ENCODE peak calls at places on chromosomes 12 and 14, in nine cellular contexts. One of them, this sample, is unnamed.

GRCh38 chr12:58608711-58609110 is 311.6 kb downstream of the LRIG3 start:
- DNase-seq in colonic mucosa: no peak
- DNase-seq in BE2C: no peak
- DNase-seq in AG04449: no peak
- DNase-seq in GM12878: no peak
- DNase-seq in mucosa of descending colon: no peak
- DNase-seq in CD8-positive, alpha-beta T cell: no peak
- DNase-seq in Peyer's patch: no peak
- DNase-seq in HFF-Myc: no peak
- DNase-seq in this sample: no peak

GRCh38 chr12:119949594-119949993 is 39.4 kb upstream of the BICDL1 start:
- DNase-seq in AG04449: no peak
- DNase-seq in CD8-positive, alpha-beta T cell: no peak
- DNase-seq in HFF-Myc: no peak
- DNase-seq in mucosa of descending colon: no peak
- DNase-seq in GM12878: no peak
- DNase-seq in Peyer's patch: no peak
- DNase-seq in colonic mucosa: no peak
- DNase-seq in BE2C: no peak
- DNase-seq in this sample: no peak

GRCh38 chr14:99382781-99383456 is 97.7 kb downstream of the SETD3 start:
- DNase-seq in mucosa of descending colon: no peak
- DNase-seq in GM12878: no peak
- DNase-seq in colonic mucosa: no peak
- DNase-seq in AG04449: no peak
- DNase-seq in HFF-Myc: no peak
- DNase-seq in CD8-positive, alpha-beta T cell: no peak
- DNase-seq in Peyer's patch: no peak
- DNase-seq in BE2C: no peak
- DNase-seq in this sample: no peak

GRCh38 chr14:94355191-94355794 is 32.2 kb upstream of the SERPINA6 start:
- DNase-seq in GM12878: no peak
- DNase-seq in AG04449: no peak
- DNase-seq in CD8-positive, alpha-beta T cell: no peak
- DNase-seq in BE2C: no peak
- DNase-seq in Peyer's patch: peak
- DNase-seq in mucosa of descending colon: peak
- DNase-seq in HFF-Myc: no peak
- DNase-seq in colonic mucosa: peak
- DNase-seq in this sample: peak

GRCh38 chr14:91154851-91155625 is 41.2 kb downstream of the DGLUCY start:
- DNase-seq in Peyer's patch: peak
- DNase-seq in AG04449: no peak
- DNase-seq in mucosa of descending colon: peak
- DNase-seq in BE2C: peak
- DNase-seq in colonic mucosa: peak
- DNase-seq in CD8-positive, alpha-beta T cell: peak
- DNase-seq in HFF-Myc: no peak
- DNase-seq in GM12878: no peak
- DNase-seq in this sample: peak

GRCh38 chr12:106149096-106149784 is 10.5 kb upstream of the NUAK1 start:
- DNase-seq in mucosa of descending colon: peak
- DNase-seq in colonic mucosa: peak
- DNase-seq in Peyer's patch: no peak
- DNase-seq in BE2C: no peak
- DNase-seq in GM12878: no peak
- DNase-seq in HFF-Myc: no peak
- DNase-seq in CD8-positive, alpha-beta T cell: no peak
- DNase-seq in AG04449: no peak
- DNase-seq in this sample: no peak

GRCh38 chr14:76926521-76927251 is 100.5 kb downstream of the LRRC74A start:
- DNase-seq in CD8-positive, alpha-beta T cell: peak
- DNase-seq in HFF-Myc: no peak
- DNase-seq in mucosa of descending colon: no peak
- DNase-seq in Peyer's patch: no peak
- DNase-seq in GM12878: no peak
- DNase-seq in AG04449: no peak
- DNase-seq in BE2C: peak
- DNase-seq in colonic mucosa: no peak
- DNase-seq in this sample: peak

GRCh38 chr14:34187061-34187460 is 236.2 kb upstream of the EGLN3 start:
- DNase-seq in colonic mucosa: no peak
- DNase-seq in Peyer's patch: no peak
- DNase-seq in CD8-positive, alpha-beta T cell: no peak
- DNase-seq in BE2C: no peak
- DNase-seq in AG04449: no peak
- DNase-seq in mucosa of descending colon: no peak
- DNase-seq in GM12878: no peak
- DNase-seq in HFF-Myc: no peak
- DNase-seq in this sample: no peak

GRCh38 chr12:11162494-11162893 is 8.5 kb upstream of the SMIM10L1 start:
- DNase-seq in colonic mucosa: no peak
- DNase-seq in BE2C: no peak
- DNase-seq in GM12878: no peak
- DNase-seq in AG04449: no peak
- DNase-seq in HFF-Myc: no peak
- DNase-seq in mucosa of descending colon: no peak
- DNase-seq in CD8-positive, alpha-beta T cell: no peak
- DNase-seq in Peyer's patch: no peak
- DNase-seq in this sample: peak

GRCh38 chr14:22993517-22993916 is 11.2 kb upstream of the AJUBA start:
- DNase-seq in Peyer's patch: no peak
- DNase-seq in HFF-Myc: no peak
- DNase-seq in BE2C: no peak
- DNase-seq in mucosa of descending colon: no peak
- DNase-seq in AG04449: no peak
- DNase-seq in CD8-positive, alpha-beta T cell: no peak
- DNase-seq in colonic mucosa: no peak
- DNase-seq in GM12878: no peak
- DNase-seq in this sample: no peak

GRCh38 chr12:110367209-110367864 is 36.2 kb downstream of the ANAPC7 start:
- DNase-seq in colonic mucosa: no peak
- DNase-seq in mucosa of descending colon: no peak
- DNase-seq in HFF-Myc: no peak
- DNase-seq in GM12878: no peak
- DNase-seq in Peyer's patch: no peak
- DNase-seq in CD8-positive, alpha-beta T cell: no peak
- DNase-seq in AG04449: no peak
- DNase-seq in BE2C: no peak
- DNase-seq in this sample: no peak

GRCh38 chr12:10362828-10363664 is 26.8 kb downstream of the KLRK1 start:
- DNase-seq in colonic mucosa: no peak
- DNase-seq in BE2C: no peak
- DNase-seq in GM12878: peak
- DNase-seq in CD8-positive, alpha-beta T cell: no peak
- DNase-seq in Peyer's patch: no peak
- DNase-seq in mucosa of descending colon: no peak
- DNase-seq in HFF-Myc: no peak
- DNase-seq in AG04449: no peak
- DNase-seq in this sample: no peak

GRCh38 chr14:101412741-101413140 is 148.6 kb upstream of the DIO3 start:
- DNase-seq in HFF-Myc: no peak
- DNase-seq in mucosa of descending colon: no peak
- DNase-seq in Peyer's patch: no peak
- DNase-seq in CD8-positive, alpha-beta T cell: no peak
- DNase-seq in colonic mucosa: no peak
- DNase-seq in AG04449: no peak
- DNase-seq in BE2C: no peak
- DNase-seq in GM12878: no peak
- DNase-seq in this sample: no peak

GRCh38 chr14:68113328-68113930 is 293.9 kb downstream of the RAD51B start:
- DNase-seq in CD8-positive, alpha-beta T cell: no peak
- DNase-seq in AG04449: no peak
- DNase-seq in mucosa of descending colon: no peak
- DNase-seq in Peyer's patch: no peak
- DNase-seq in HFF-Myc: no peak
- DNase-seq in colonic mucosa: no peak
- DNase-seq in GM12878: no peak
- DNase-seq in BE2C: no peak
- DNase-seq in this sample: no peak

GRCh38 chr12:64072946-64073345 is 149.2 kb downstream of the KICS2 start:
- DNase-seq in mucosa of descending colon: no peak
- DNase-seq in GM12878: no peak
- DNase-seq in AG04449: no peak
- DNase-seq in BE2C: peak
- DNase-seq in colonic mucosa: no peak
- DNase-seq in CD8-positive, alpha-beta T cell: no peak
- DNase-seq in Peyer's patch: no peak
- DNase-seq in HFF-Myc: no peak
- DNase-seq in this sample: no peak

GRCh38 chr12:64080319-64081008 is 141.6 kb downstream of the KICS2 start:
- DNase-seq in mucosa of descending colon: no peak
- DNase-seq in Peyer's patch: no peak
- DNase-seq in CD8-positive, alpha-beta T cell: no peak
- DNase-seq in colonic mucosa: peak
- DNase-seq in AG04449: no peak
- DNase-seq in BE2C: no peak
- DNase-seq in HFF-Myc: no peak
- DNase-seq in GM12878: no peak
- DNase-seq in this sample: no peak

GRCh38 chr12:64082866-64083268 is 139.2 kb downstream of the KICS2 start:
- DNase-seq in GM12878: no peak
- DNase-seq in colonic mucosa: peak
- DNase-seq in BE2C: peak
- DNase-seq in Peyer's patch: no peak
- DNase-seq in CD8-positive, alpha-beta T cell: no peak
- DNase-seq in AG04449: no peak
- DNase-seq in HFF-Myc: no peak
- DNase-seq in mucosa of descending colon: peak
- DNase-seq in this sample: no peak

GRCh38 chr12:64081020-64081419 is 141.1 kb downstream of the KICS2 start:
- DNase-seq in CD8-positive, alpha-beta T cell: no peak
- DNase-seq in HFF-Myc: no peak
- DNase-seq in colonic mucosa: no peak
- DNase-seq in AG04449: no peak
- DNase-seq in GM12878: no peak
- DNase-seq in BE2C: no peak
- DNase-seq in mucosa of descending colon: no peak
- DNase-seq in Peyer's patch: no peak
- DNase-seq in this sample: no peak

GRCh38 chr12:64077922-64078321 is 144.2 kb downstream of the KICS2 start:
- DNase-seq in AG04449: no peak
- DNase-seq in BE2C: no peak
- DNase-seq in colonic mucosa: no peak
- DNase-seq in mucosa of descending colon: no peak
- DNase-seq in HFF-Myc: no peak
- DNase-seq in GM12878: no peak
- DNase-seq in Peyer's patch: no peak
- DNase-seq in CD8-positive, alpha-beta T cell: no peak
- DNase-seq in this sample: no peak
- TF ChIP-seq CTCF in AG04449: peak
- TF ChIP-seq CTCF in BE2C: peak
- TF ChIP-seq CTCF in colonic mucosa: peak
- TF ChIP-seq CTCF in mucosa of descending colon: no peak
- TF ChIP-seq CTCF in HFF-Myc: peak
- TF ChIP-seq CTCF in GM12878: no peak
- TF ChIP-seq CTCF in Peyer's patch: peak
- TF ChIP-seq CTCF in CD8-positive, alpha-beta T cell: no peak
- TF ChIP-seq CTCF in this sample: peak

DNA sequence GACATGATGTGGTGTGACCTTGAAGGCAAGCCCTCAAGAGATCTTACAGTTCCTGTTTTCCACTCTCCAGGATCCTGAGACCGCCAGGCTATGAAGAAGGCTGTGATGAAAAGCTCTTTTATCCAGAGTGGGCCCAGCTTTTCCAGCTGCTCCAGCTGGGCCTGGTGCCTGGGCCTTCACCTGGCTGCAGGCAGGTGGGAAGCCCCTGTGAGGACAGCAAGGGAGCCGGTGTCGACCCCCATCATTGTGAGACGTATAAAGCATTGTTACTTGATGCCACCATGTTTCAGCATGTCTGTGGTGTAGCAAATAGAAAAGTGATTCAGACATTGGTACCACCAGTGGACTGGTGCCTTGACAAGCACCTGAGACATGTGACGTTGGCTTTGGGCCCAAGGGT is 190.2 kb downstream of the KIF26A start:
- DNase-seq in BE2C: no peak
- DNase-seq in CD8-positive, alpha-beta T cell: no peak
- DNase-seq in GM12878: no peak
- DNase-seq in AG04449: no peak
- DNase-seq in Peyer's patch: no peak
- DNase-seq in colonic mucosa: peak
- DNase-seq in HFF-Myc: no peak
- DNase-seq in mucosa of descending colon: no peak
- DNase-seq in this sample: no peak
- H3K4me3 ChIP-seq in BE2C: no peak
- H3K4me3 ChIP-seq in CD8-positive, alpha-beta T cell: no peak
- H3K4me3 ChIP-seq in GM12878: no peak
- H3K4me3 ChIP-seq in AG04449: no peak
- H3K4me3 ChIP-seq in Peyer's patch: no peak
- H3K4me3 ChIP-seq in colonic mucosa: no peak
- H3K4me3 ChIP-seq in HFF-Myc: no peak
- H3K4me3 ChIP-seq in mucosa of descending colon: no peak
- H3K4me3 ChIP-seq in this sample: no peak

GRCh38 chr14:73489481-73490175 is 1.1 kb upstream of the RIOX1 start:
- DNase-seq in HFF-Myc: no peak
- DNase-seq in AG04449: no peak
- DNase-seq in mucosa of descending colon: no peak
- DNase-seq in Peyer's patch: no peak
- DNase-seq in BE2C: no peak
- DNase-seq in CD8-positive, alpha-beta T cell: no peak
- DNase-seq in GM12878: no peak
- DNase-seq in colonic mucosa: no peak
- DNase-seq in this sample: no peak

GRCh38 chr14:73491977-73492552 is 1.3 kb downstream of the RIOX1 start:
- DNase-seq in Peyer's patch: no peak
- DNase-seq in AG04449: no peak
- DNase-seq in BE2C: no peak
- DNase-seq in colonic mucosa: no peak
- DNase-seq in GM12878: no peak
- DNase-seq in HFF-Myc: no peak
- DNase-seq in mucosa of descending colon: no peak
- DNase-seq in CD8-positive, alpha-beta T cell: no peak
- DNase-seq in this sample: no peak

GRCh38 chr14:73492661-73493060 is 1.9 kb downstream of the RIOX1 start:
- DNase-seq in HFF-Myc: no peak
- DNase-seq in AG04449: no peak
- DNase-seq in colonic mucosa: no peak
- DNase-seq in BE2C: no peak
- DNase-seq in CD8-positive, alpha-beta T cell: no peak
- DNase-seq in Peyer's patch: no peak
- DNase-seq in GM12878: no peak
- DNase-seq in mucosa of descending colon: no peak
- DNase-seq in this sample: no peak

GRCh38 chr14:73494593-73494992 is 3.9 kb downstream of the RIOX1 start:
- DNase-seq in Peyer's patch: no peak
- DNase-seq in BE2C: no peak
- DNase-seq in mucosa of descending colon: no peak
- DNase-seq in HFF-Myc: no peak
- DNase-seq in CD8-positive, alpha-beta T cell: no peak
- DNase-seq in colonic mucosa: no peak
- DNase-seq in GM12878: no peak
- DNase-seq in AG04449: no peak
- DNase-seq in this sample: no peak

GRCh38 chr14:73491256-73491976 is 683 bp downstream of the RIOX1 start:
- DNase-seq in GM12878: no peak
- DNase-seq in HFF-Myc: no peak
- DNase-seq in mucosa of descending colon: peak
- DNase-seq in colonic mucosa: peak
- DNase-seq in Peyer's patch: peak
- DNase-seq in BE2C: peak
- DNase-seq in AG04449: no peak
- DNase-seq in CD8-positive, alpha-beta T cell: peak
- DNase-seq in this sample: peak
- TF ChIP-seq CTCF in GM12878: no peak
- TF ChIP-seq CTCF in HFF-Myc: no peak
- TF ChIP-seq CTCF in mucosa of descending colon: no peak
- TF ChIP-seq CTCF in colonic mucosa: no peak
- TF ChIP-seq CTCF in Peyer's patch: no peak
- TF ChIP-seq CTCF in BE2C: no peak
- TF ChIP-seq CTCF in AG04449: no peak
- TF ChIP-seq CTCF in CD8-positive, alpha-beta T cell: no peak
- TF ChIP-seq CTCF in this sample: no peak

GRCh38 chr12:4506870-4507269 is 31.8 kb upstream of the RAD51AP1 start:
- DNase-seq in CD8-positive, alpha-beta T cell: no peak
- DNase-seq in GM12878: peak
- DNase-seq in BE2C: no peak
- DNase-seq in mucosa of descending colon: no peak
- DNase-seq in AG04449: peak
- DNase-seq in colonic mucosa: no peak
- DNase-seq in Peyer's patch: no peak
- DNase-seq in HFF-Myc: peak
- DNase-seq in this sample: peak
- H3K4me3 ChIP-seq in CD8-positive, alpha-beta T cell: no peak
- H3K4me3 ChIP-seq in GM12878: peak
- H3K4me3 ChIP-seq in BE2C: no peak
- H3K4me3 ChIP-seq in mucosa of descending colon: no peak
- H3K4me3 ChIP-seq in AG04449: no peak
- H3K4me3 ChIP-seq in colonic mucosa: no peak
- H3K4me3 ChIP-seq in Peyer's patch: no peak
- H3K4me3 ChIP-seq in HFF-Myc: no peak
- H3K4me3 ChIP-seq in this sample: no peak